ENCODE peak calls at places on chromosomes 1 and 21, in four cellular contexts. Z is A549, C is GM12878, F is K562. T is an unnamed sample.

GRCh38 chr1:51044199-51044598 is 57.8 kb upstream of the C1orf185 start:
- DNase-seq in Z (no peak), C (no peak), F (no peak), T (no peak)

GRCh38 chr1:220699044-220699443 is 8.9 kb downstream of the C1orf115 start:
- DNase-seq in Z (no peak), C (no peak), F (no peak), T (no peak)

GRCh38 chr1:3355894-3356826 is 98.3 kb upstream of the ARHGEF16 start:
- DNase-seq in Z (no peak), C (no peak), F (no peak), T (peak)

GRCh38 chr1:201277441-201277840 is 5.9 kb upstream of the PKP1 start:
- DNase-seq in Z (no peak), C (no peak), F (no peak), T (no peak)

GRCh38 chr1:46489169-46489637 is 433 bp upstream of the DMBX1 start:
- DNase-seq in Z (no peak), C (no peak), F (peak), T (peak)

GRCh38 chr1:109532365-109533136 is 7.1 kb upstream of the GPR61 start:
- DNase-seq in Z (peak), C (no peak), F (peak), T (peak)

GRCh38 chr1:183996396-183996795 is 41.1 kb downstream of the COLGALT2 start:
- DNase-seq in Z (no peak), C (no peak), F (peak), T (no peak)

GRCh38 chr1:201032408-201032807 is 8.9 kb upstream of the KIF21B start:
- DNase-seq in Z (no peak), C (no peak), F (no peak), T (no peak)

GRCh38 chr1:210250665-210250997 is 18.0 kb downstream of the SERTAD4 start:
- DNase-seq in Z (peak), C (no peak), F (peak), T (peak)

GRCh38 chr1:19792237-19793002 is 7.3 kb downstream of the TMCO4 start:
- DNase-seq in Z (no peak), C (no peak), F (no peak), T (no peak)

GRCh38 chr1:55547441-55547840 is 332.3 kb upstream of the USP24 start:
- DNase-seq in Z (no peak), C (no peak), F (no peak), T (no peak)

GRCh38 chr1:184752656-184753055 is 2.0 kb downstream of the EDEM3 start:
- DNase-seq in Z (no peak), C (no peak), F (no peak), T (peak)

GRCh38 chr1:167808104-167808503 is 86.3 kb downstream of the MPZL1 start:
- DNase-seq in Z (no peak), C (no peak), F (no peak), T (no peak)

GRCh38 chr1:178011101-178011828 is 41.4 kb upstream of the SEC16B start:
- DNase-seq in Z (peak), C (no peak), F (no peak), T (no peak)

GRCh38 chr1:107297681-107298080 is 156.8 kb downstream of the NTNG1 start:
- DNase-seq in Z (no peak), C (no peak), F (no peak), T (no peak)

DNA sequence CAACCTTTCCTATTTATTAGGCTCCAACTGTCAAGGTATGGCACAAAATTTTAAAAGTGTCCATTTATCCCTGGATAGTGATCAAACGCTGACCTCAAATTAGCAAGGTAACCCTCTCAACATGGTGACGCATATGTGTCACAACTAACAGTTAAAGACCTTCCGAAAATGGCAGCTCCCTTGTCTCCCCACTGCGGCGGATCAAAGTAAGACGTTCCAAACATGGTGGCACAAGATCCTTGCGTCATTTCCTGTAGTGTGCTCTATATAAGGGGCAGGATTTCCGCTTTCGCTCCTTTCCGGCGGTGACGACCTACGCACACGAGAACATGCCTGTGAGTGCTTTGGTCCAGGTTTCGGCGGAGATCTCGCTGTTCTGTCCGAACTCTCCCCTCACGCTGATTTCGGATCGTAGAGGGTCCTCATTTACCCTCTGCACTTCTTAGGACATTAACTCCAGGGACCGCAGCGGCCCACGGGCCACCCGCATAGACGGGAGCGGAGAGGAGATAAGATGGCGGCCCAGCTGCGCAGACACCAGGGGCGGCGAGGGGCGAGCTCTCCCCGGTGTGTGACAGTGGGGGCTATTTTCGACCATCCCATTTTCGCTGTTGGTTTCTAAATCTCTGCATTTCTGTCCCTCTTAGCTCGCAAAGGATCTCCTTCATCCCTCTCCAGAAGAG is at the start of gene RPS27:
- DNase-seq in Z (peak), C (peak), F (peak), T (peak)
- TF ChIP-seq POLR2A in Z (peak), C (peak), F (peak), T (peak)

GRCh38 chr1:10678852-10679251 is 117.6 kb downstream of the CASZ1 start:
- DNase-seq in Z (no peak), C (no peak), F (no peak), T (no peak)

GRCh38 chr1:10680487-10680886 is 116.0 kb downstream of the CASZ1 start:
- DNase-seq in Z (no peak), C (no peak), F (no peak), T (no peak)

GRCh38 chr1:10681296-10682113 is 114.9 kb downstream of the CASZ1 start:
- DNase-seq in Z (no peak), C (no peak), F (no peak), T (no peak)

GRCh38 chr1:10678395-10678794 is 118.1 kb downstream of the CASZ1 start:
- DNase-seq in Z (no peak), C (no peak), F (no peak), T (no peak)

GRCh38 chr1:10679521-10680220 is 116.8 kb downstream of the CASZ1 start:
- DNase-seq in Z (no peak), C (no peak), F (peak), T (peak)
- TF ChIP-seq MYC in Z (no peak), C (no peak), F (no peak), T (no peak)

DNA sequence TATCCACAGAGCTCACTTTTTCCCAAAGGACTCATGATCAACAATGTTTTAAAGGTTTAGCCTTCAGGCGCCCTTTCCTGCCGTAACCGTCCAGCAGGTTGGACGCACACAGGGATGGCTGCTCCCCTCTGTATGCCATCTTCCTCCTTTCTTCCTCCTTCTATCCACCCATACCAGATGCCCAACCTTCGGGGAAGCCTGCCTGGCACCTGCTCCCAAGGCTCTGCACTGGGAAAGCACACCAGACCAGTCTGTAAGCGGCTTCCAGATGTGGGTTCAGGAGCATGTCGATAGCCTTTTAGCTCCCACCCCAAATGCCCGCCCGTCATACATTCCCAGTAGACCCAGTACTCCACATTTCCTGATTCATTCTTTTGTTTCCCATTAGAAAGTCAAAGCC is 52.9 kb downstream of the STUM start:
- DNase-seq in Z (no peak), C (no peak), F (no peak), T (no peak)
- TF ChIP-seq MAX in Z (no peak), C (no peak), F (no peak), T (no peak)

GRCh38 chr21:38280446-38280845 is 23.7 kb downstream of the KCNJ15 start:
- DNase-seq in Z (no peak), C (no peak), F (no peak), T (no peak)

GRCh38 chr21:38286739-38287426 is 30.1 kb downstream of the KCNJ15 start:
- DNase-seq in Z (no peak), C (no peak), F (no peak), T (no peak)

GRCh38 chr21:38284221-38284620 is 27.4 kb downstream of the KCNJ15 start:
- DNase-seq in Z (no peak), C (no peak), F (no peak), T (no peak)

GRCh38 chr21:38277501-38278111 is 20.8 kb downstream of the KCNJ15 start:
- DNase-seq in Z (peak), C (no peak), F (peak), T (peak)

GRCh38 chr21:38282921-38283320 is 26.1 kb downstream of the KCNJ15 start:
- DNase-seq in Z (no peak), C (no peak), F (no peak), T (peak)
- TF ChIP-seq POLR2A in Z (no peak), C (no peak), F (no peak), T (no peak)

GRCh38 chr1:8122477-8123407 is 96.6 kb upstream of the ERRFI1 start:
- DNase-seq in Z (no peak), C (no peak), F (peak), T (no peak)
- TF ChIP-seq MYC in Z (no peak), C (no peak), F (no peak), T (no peak)

GRCh38 chr1:150366416-150367296 is 2.7 kb downstream of the RPRD2 start:
- DNase-seq in Z (no peak), C (no peak), F (no peak), T (peak)
- TF ChIP-seq MAX in Z (no peak), C (no peak), F (no peak), T (no peak)

GRCh38 chr1:169901119-169901518 is 7.4 kb upstream of the SCYL3 start:
- DNase-seq in Z (no peak), C (no peak), F (no peak), T (no peak)
- TF ChIP-seq POLR2A in Z (no peak), C (no peak), F (no peak), T (no peak)

DNA sequence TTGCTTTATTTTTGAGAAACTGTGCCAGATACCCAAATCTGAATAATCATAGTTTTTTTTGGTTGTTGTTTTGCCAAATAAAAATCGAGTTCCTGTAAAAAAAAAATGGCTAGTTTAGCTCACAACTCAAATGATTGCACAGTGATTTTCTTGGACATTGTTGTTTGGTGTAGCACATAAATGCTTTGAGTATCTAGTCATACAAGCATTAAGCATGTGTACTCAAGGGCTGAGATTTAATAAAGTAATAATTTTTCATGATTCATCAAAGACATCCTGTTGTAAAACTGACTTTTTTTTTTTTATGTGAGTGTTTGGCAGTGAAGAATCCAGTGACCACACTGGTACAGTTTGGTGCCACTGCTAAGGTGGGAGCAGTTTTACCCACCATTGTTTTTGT is 18.8 kb downstream of the ITSN1 start:
- DNase-seq in Z (no peak), C (no peak), F (no peak), T (no peak)
- TF ChIP-seq MYC in Z (no peak), C (no peak), F (no peak), T (no peak)